ENCODE peak calls at places on chromosomes 2 and 18, in six cellular contexts. One of them, this sample, is unnamed.

GRCh38 chr2:13240061-13240460 is 523.3 kb downstream of the TRIB2 start:
- DNase-seq in HepG2: no peak
- DNase-seq in HCT116: no peak
- DNase-seq in A549: no peak
- DNase-seq in K562: no peak
- DNase-seq in GM12878: no peak
- DNase-seq in this sample: no peak

GRCh38 chr2:217904614-217904965 is 98.2 kb downstream of the TNS1 start:
- DNase-seq in GM12878: no peak
- DNase-seq in HepG2: no peak
- DNase-seq in K562: no peak
- DNase-seq in HCT116: no peak
- DNase-seq in A549: no peak
- DNase-seq in this sample: no peak

GRCh38 chr2:240172071-240172895 is 31.8 kb upstream of the OTOS start:
- DNase-seq in K562: no peak
- DNase-seq in HCT116: no peak
- DNase-seq in GM12878: no peak
- DNase-seq in A549: no peak
- DNase-seq in HepG2: no peak
- DNase-seq in this sample: no peak

GRCh38 chr2:118981627-118982026 is 39.6 kb downstream of the MARCO start:
- DNase-seq in K562: no peak
- DNase-seq in HepG2: no peak
- DNase-seq in A549: no peak
- DNase-seq in HCT116: no peak
- DNase-seq in GM12878: no peak
- DNase-seq in this sample: no peak

GRCh38 chr2:30940805-30941204 is 133.6 kb upstream of the CAPN13 start:
- DNase-seq in A549: no peak
- DNase-seq in GM12878: no peak
- DNase-seq in K562: no peak
- DNase-seq in HCT116: no peak
- DNase-seq in HepG2: no peak
- DNase-seq in this sample: no peak

GRCh38 chr2:49914281-49914680 is 760.0 kb upstream of the FSHR start:
- DNase-seq in HepG2: no peak
- DNase-seq in K562: no peak
- DNase-seq in GM12878: no peak
- DNase-seq in A549: no peak
- DNase-seq in HCT116: no peak
- DNase-seq in this sample: no peak

GRCh38 chr2:241558532-241559488 is at the start of gene BOK:
- DNase-seq in K562: peak; percentile 53
- DNase-seq in A549: peak; percentile 76
- DNase-seq in HCT116: peak; percentile 72
- DNase-seq in GM12878: no peak
- DNase-seq in HepG2: peak; percentile 73
- DNase-seq in this sample: peak; percentile 72

GRCh38 chr2:177275041-177275440 is 10.5 kb upstream of the NFE2L2 start:
- DNase-seq in HepG2: no peak
- DNase-seq in GM12878: no peak
- DNase-seq in HCT116: no peak
- DNase-seq in A549: no peak
- DNase-seq in K562: no peak
- DNase-seq in this sample: peak; percentile 94

GRCh38 chr2:158413581-158413980 is 43.0 kb downstream of the CCDC148 start:
- DNase-seq in HepG2: no peak
- DNase-seq in A549: no peak
- DNase-seq in HCT116: no peak
- DNase-seq in K562: no peak
- DNase-seq in GM12878: no peak
- DNase-seq in this sample: peak; percentile 14

GRCh38 chr2:24509425-24509824 is 18.4 kb downstream of the NCOA1 start:
- DNase-seq in GM12878: peak; percentile 72
- DNase-seq in A549: no peak
- DNase-seq in HCT116: no peak
- DNase-seq in HepG2: no peak
- DNase-seq in K562: no peak
- DNase-seq in this sample: no peak

GRCh38 chr2:71608441-71608840 is 155.1 kb downstream of the DYSF start:
- DNase-seq in GM12878: no peak
- DNase-seq in HCT116: no peak
- DNase-seq in A549: no peak
- DNase-seq in K562: no peak
- DNase-seq in HepG2: no peak
- DNase-seq in this sample: no peak

GRCh38 chr2:236626391-236627150 is 56.9 kb downstream of the ACKR3 start:
- DNase-seq in A549: no peak
- DNase-seq in GM12878: no peak
- DNase-seq in K562: no peak
- DNase-seq in HCT116: no peak
- DNase-seq in HepG2: no peak
- DNase-seq in this sample: no peak

GRCh38 chr18:61025596-61025995 is 307.6 kb upstream of the CDH20 start:
- DNase-seq in GM12878: no peak
- DNase-seq in A549: no peak
- DNase-seq in HCT116: no peak
- DNase-seq in K562: no peak
- DNase-seq in HepG2: no peak
- DNase-seq in this sample: no peak

GRCh38 chr2:2333076-2333475 is 2.0 kb upstream of the MYT1L start:
- DNase-seq in GM12878: no peak
- DNase-seq in HepG2: no peak
- DNase-seq in A549: no peak
- DNase-seq in K562: no peak
- DNase-seq in HCT116: no peak
- DNase-seq in this sample: no peak

GRCh38 chr2:240913810-240914644 is 7.9 kb downstream of the CROCC2 start:
- DNase-seq in K562: peak; percentile 71
- DNase-seq in A549: peak; percentile 53
- DNase-seq in HCT116: no peak
- DNase-seq in HepG2: peak; percentile 43
- DNase-seq in GM12878: no peak
- DNase-seq in this sample: peak; percentile 55

GRCh38 chr2:129334696-129335095 is 644.8 kb upstream of the RAB6C start:
- DNase-seq in HepG2: no peak
- DNase-seq in GM12878: no peak
- DNase-seq in HCT116: no peak
- DNase-seq in K562: no peak
- DNase-seq in A549: no peak
- DNase-seq in this sample: no peak

GRCh38 chr18:48181132-48181823 is 227.9 kb downstream of the ZBTB7C start:
- DNase-seq in HepG2: no peak
- DNase-seq in HCT116: no peak
- DNase-seq in A549: no peak
- DNase-seq in GM12878: no peak
- DNase-seq in K562: no peak
- DNase-seq in this sample: no peak

GRCh38 chr2:239927424-239927981 is 97.6 kb downstream of the NDUFA10 start:
- DNase-seq in K562: peak; percentile 79
- DNase-seq in HepG2: peak; percentile 75
- DNase-seq in HCT116: peak; percentile 58
- DNase-seq in A549: peak; percentile 81
- DNase-seq in GM12878: no peak
- DNase-seq in this sample: peak; percentile 93

GRCh38 chr2:79982445-79982844 is 322.1 kb downstream of the LRRTM1 start:
- DNase-seq in A549: no peak
- DNase-seq in HCT116: no peak
- DNase-seq in K562: peak; percentile 42
- DNase-seq in HepG2: peak; percentile 18
- DNase-seq in GM12878: no peak
- DNase-seq in this sample: no peak

GRCh38 chr2:238287702-238288649 is at the start of gene PER2:
- DNase-seq in K562: peak; percentile 47
- DNase-seq in HCT116: peak; percentile 43
- DNase-seq in HepG2: peak; percentile 84
- DNase-seq in A549: peak; percentile 71
- DNase-seq in GM12878: no peak
- DNase-seq in this sample: peak; percentile 90

GRCh38 chr2:240404174-240404852 is 31.1 kb upstream of the GPC1 start:
- DNase-seq in HepG2: no peak
- DNase-seq in GM12878: no peak
- DNase-seq in K562: no peak
- DNase-seq in HCT116: no peak
- DNase-seq in A549: no peak
- DNase-seq in this sample: no peak

DNA sequence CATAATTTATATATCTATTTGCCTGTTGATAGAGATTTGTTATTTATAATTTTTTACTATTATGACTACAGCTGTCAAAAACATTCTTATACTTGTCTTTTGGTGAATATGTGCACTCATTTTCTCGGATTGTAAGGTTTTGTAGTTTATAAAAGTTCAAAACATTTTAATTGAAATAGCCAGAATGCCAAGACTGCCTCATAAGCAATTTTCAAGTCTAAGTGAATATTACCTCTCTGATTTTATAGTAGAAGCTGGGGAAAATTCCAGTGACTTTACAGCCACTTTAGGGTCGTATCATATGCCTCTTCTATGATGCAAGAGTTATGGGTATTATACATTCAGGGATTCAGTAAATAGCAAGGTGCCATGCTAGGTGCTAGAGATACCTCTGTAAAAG is 21.0 kb downstream of the ZC3H6 start:
- DNase-seq in GM12878: no peak
- DNase-seq in K562: no peak
- DNase-seq in A549: no peak
- DNase-seq in HCT116: no peak
- DNase-seq in HepG2: no peak
- DNase-seq in this sample: no peak
- TF ChIP-seq CEBPB in GM12878: no peak
- TF ChIP-seq CEBPB in K562: no peak
- TF ChIP-seq CEBPB in A549: no peak
- TF ChIP-seq CEBPB in HCT116: no peak
- TF ChIP-seq CEBPB in HepG2: peak; percentile 4
- TF ChIP-seq CEBPB in this sample: peak; percentile 28

GRCh38 chr2:191598296-191598695 is 79.6 kb upstream of the NABP1 start:
- DNase-seq in A549: no peak
- DNase-seq in HepG2: no peak
- DNase-seq in GM12878: no peak
- DNase-seq in HCT116: no peak
- DNase-seq in K562: no peak
- DNase-seq in this sample: no peak
- TF ChIP-seq CEBPB in A549: no peak
- TF ChIP-seq CEBPB in HepG2: no peak
- TF ChIP-seq CEBPB in GM12878: no peak
- TF ChIP-seq CEBPB in HCT116: no peak
- TF ChIP-seq CEBPB in K562: no peak
- TF ChIP-seq CEBPB in this sample: no peak

DNA sequence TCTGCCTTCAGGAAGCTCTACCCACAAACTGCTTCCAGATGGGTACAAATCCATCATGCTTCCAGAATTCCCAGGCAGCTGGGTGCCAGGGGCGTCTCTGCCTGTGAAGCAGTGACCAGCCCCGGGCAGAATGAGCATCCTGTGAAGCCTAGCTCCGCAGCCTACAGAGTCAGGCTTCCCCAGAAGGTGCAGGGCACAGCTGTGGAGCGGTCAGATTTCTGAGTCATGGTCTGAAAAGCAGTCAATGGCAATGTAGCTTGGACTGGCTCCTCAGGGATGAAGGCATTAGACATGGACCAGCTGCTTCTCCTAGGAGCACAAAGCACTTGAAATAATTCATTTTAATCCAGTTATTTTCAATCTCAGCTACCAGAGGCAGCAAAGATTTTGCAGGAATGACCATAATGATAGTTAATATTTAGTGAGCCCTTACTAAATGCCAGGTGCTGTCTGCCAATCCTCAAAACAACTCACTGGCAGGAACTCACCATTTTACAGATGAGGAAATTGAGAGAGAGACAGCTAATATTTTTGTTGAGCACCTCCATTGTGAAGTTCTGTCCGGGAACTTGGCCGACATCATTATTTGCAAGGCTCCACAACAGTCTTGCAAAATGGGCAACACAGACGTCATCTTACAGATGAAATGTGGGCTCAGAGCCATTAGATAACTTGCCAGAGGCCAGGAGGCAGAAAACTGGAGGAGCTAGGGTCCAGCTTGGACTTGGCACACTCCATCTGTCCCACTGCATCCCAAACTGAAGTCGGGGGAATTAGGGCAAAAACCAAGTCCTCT is 31.7 kb downstream of the ACMSD start:
- DNase-seq in GM12878: no peak
- DNase-seq in HCT116: no peak
- DNase-seq in K562: no peak
- DNase-seq in HepG2: no peak
- DNase-seq in A549: no peak
- DNase-seq in this sample: peak; percentile 77
- TF ChIP-seq CEBPB in GM12878: no peak
- TF ChIP-seq CEBPB in HCT116: no peak
- TF ChIP-seq CEBPB in K562: no peak
- TF ChIP-seq CEBPB in HepG2: no peak
- TF ChIP-seq CEBPB in A549: no peak
- TF ChIP-seq CEBPB in this sample: no peak

GRCh38 chr2:20673686-20674308 is 6.9 kb downstream of the GDF7 start:
- DNase-seq in HepG2: no peak
- DNase-seq in GM12878: no peak
- DNase-seq in A549: no peak
- DNase-seq in K562: no peak
- DNase-seq in HCT116: no peak
- DNase-seq in this sample: no peak

GRCh38 chr2:20676353-20677215 is 9.6 kb downstream of the GDF7 start:
- DNase-seq in HCT116: no peak
- DNase-seq in K562: no peak
- DNase-seq in HepG2: peak; percentile 99
- DNase-seq in GM12878: peak; percentile 77
- DNase-seq in A549: no peak
- DNase-seq in this sample: no peak

GRCh38 chr2:20675701-20676352 is 8.9 kb downstream of the GDF7 start:
- DNase-seq in HCT116: no peak
- DNase-seq in HepG2: peak; percentile 78
- DNase-seq in A549: no peak
- DNase-seq in K562: no peak
- DNase-seq in GM12878: peak; percentile 15
- DNase-seq in this sample: no peak

GRCh38 chr2:20674309-20674965 is 7.5 kb downstream of the GDF7 start:
- DNase-seq in A549: no peak
- DNase-seq in GM12878: no peak
- DNase-seq in HCT116: no peak
- DNase-seq in K562: no peak
- DNase-seq in HepG2: no peak
- DNase-seq in this sample: no peak

DNA sequence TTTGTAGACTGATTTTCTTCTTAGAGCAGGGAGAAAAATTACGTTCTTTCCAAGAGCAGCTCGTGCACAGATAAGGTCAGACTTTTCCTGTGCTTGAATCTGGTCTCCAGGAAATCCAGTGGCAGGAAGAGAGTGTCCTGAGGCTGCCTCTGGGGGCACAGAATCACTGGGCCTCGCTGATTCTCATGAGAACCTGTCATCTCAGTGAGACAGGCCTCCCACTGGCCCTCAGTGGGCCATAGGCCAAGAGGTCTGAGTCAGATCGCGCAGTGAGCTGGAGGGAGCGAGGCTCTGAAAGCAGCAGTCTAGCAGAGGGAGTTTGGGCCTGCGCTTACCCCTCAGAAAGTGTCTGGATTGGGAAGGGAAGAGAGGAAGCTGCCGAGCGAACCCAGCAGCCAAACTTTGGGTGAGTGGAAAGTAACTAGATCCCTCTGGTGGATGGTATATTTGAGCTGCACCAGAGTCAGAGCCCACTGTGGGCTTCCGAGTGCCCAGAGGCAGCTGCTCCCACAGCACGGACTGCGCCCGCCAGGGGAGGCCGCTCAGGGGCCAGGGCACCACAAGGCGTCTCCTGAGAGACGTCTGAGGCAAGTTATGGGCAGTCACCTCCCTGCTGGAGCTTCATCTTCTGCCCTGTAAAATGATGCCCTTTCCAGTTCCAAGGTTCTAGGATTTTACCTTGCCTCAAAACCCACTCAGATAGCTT is 8.2 kb downstream of the GDF7 start:
- DNase-seq in GM12878: no peak
- DNase-seq in K562: no peak
- DNase-seq in HepG2: peak; percentile 44
- DNase-seq in HCT116: no peak
- DNase-seq in A549: no peak
- DNase-seq in this sample: peak; percentile 87
- TF ChIP-seq CEBPB in GM12878: no peak
- TF ChIP-seq CEBPB in K562: no peak
- TF ChIP-seq CEBPB in HepG2: no peak
- TF ChIP-seq CEBPB in HCT116: no peak
- TF ChIP-seq CEBPB in A549: no peak
- TF ChIP-seq CEBPB in this sample: no peak